ENCODE peak calls at places on chromosomes 2 and 18, in eight cellular contexts. One of them, this sample, is unnamed.

GRCh38 chr18:26470011-26470637 is 78.2 kb downstream of the KCTD1 start:
- DNase-seq in ovary: no peak
- DNase-seq in SHP77 treated with DMSO at 0.1 percent for 48 hours: peak
- DNase-seq in WTC11: no peak
- DNase-seq in aorta: no peak
- DNase-seq in NT2/D1: no peak
- DNase-seq in naive thymus-derived CD8-positive, alpha-beta T cell: no peak
- DNase-seq in left cardiac atrium: no peak
- DNase-seq in this sample: no peak

GRCh38 chr2:28233070-28233718 is 159.5 kb upstream of the FOSL2 start:
- DNase-seq in naive thymus-derived CD8-positive, alpha-beta T cell: no peak
- DNase-seq in aorta: no peak
- DNase-seq in WTC11: no peak
- DNase-seq in left cardiac atrium: no peak
- DNase-seq in ovary: no peak
- DNase-seq in NT2/D1: no peak
- DNase-seq in SHP77 treated with DMSO at 0.1 percent for 48 hours: no peak
- DNase-seq in this sample: no peak

GRCh38 chr2:180573951-180574350 is 406.5 kb upstream of the UBE2E3 start:
- DNase-seq in aorta: no peak
- DNase-seq in ovary: no peak
- DNase-seq in naive thymus-derived CD8-positive, alpha-beta T cell: no peak
- DNase-seq in SHP77 treated with DMSO at 0.1 percent for 48 hours: no peak
- DNase-seq in NT2/D1: no peak
- DNase-seq in left cardiac atrium: no peak
- DNase-seq in WTC11: no peak
- DNase-seq in this sample: no peak

GRCh38 chr18:8611916-8612576 is 2.8 kb downstream of the RAB12 start:
- DNase-seq in naive thymus-derived CD8-positive, alpha-beta T cell: no peak
- DNase-seq in SHP77 treated with DMSO at 0.1 percent for 48 hours: no peak
- DNase-seq in WTC11: no peak
- DNase-seq in ovary: no peak
- DNase-seq in left cardiac atrium: no peak
- DNase-seq in aorta: no peak
- DNase-seq in NT2/D1: no peak
- DNase-seq in this sample: no peak

GRCh38 chr2:1993711-1994682 is 249.7 kb upstream of the PXDN start:
- DNase-seq in naive thymus-derived CD8-positive, alpha-beta T cell: no peak
- DNase-seq in aorta: no peak
- DNase-seq in left cardiac atrium: no peak
- DNase-seq in WTC11: no peak
- DNase-seq in ovary: no peak
- DNase-seq in SHP77 treated with DMSO at 0.1 percent for 48 hours: no peak
- DNase-seq in NT2/D1: no peak
- DNase-seq in this sample: no peak

GRCh38 chr18:58241026-58241679 is 197.1 kb downstream of the NEDD4L start:
- DNase-seq in WTC11: no peak
- DNase-seq in ovary: no peak
- DNase-seq in left cardiac atrium: no peak
- DNase-seq in SHP77 treated with DMSO at 0.1 percent for 48 hours: no peak
- DNase-seq in NT2/D1: no peak
- DNase-seq in aorta: no peak
- DNase-seq in naive thymus-derived CD8-positive, alpha-beta T cell: no peak
- DNase-seq in this sample: no peak

GRCh38 chr2:215797676-215798075 is 215.7 kb downstream of the MREG start:
- DNase-seq in naive thymus-derived CD8-positive, alpha-beta T cell: no peak
- DNase-seq in aorta: no peak
- DNase-seq in left cardiac atrium: no peak
- DNase-seq in WTC11: no peak
- DNase-seq in SHP77 treated with DMSO at 0.1 percent for 48 hours: no peak
- DNase-seq in ovary: no peak
- DNase-seq in NT2/D1: no peak
- DNase-seq in this sample: no peak

GRCh38 chr2:168685619-168686453 is 116.6 kb upstream of the NOSTRIN start:
- DNase-seq in left cardiac atrium: no peak
- DNase-seq in NT2/D1: no peak
- DNase-seq in naive thymus-derived CD8-positive, alpha-beta T cell: no peak
- DNase-seq in SHP77 treated with DMSO at 0.1 percent for 48 hours: no peak
- DNase-seq in aorta: no peak
- DNase-seq in ovary: no peak
- DNase-seq in WTC11: no peak
- DNase-seq in this sample: no peak

GRCh38 chr2:51581636-51582267 is 549.8 kb upstream of the NRXN1 start:
- DNase-seq in naive thymus-derived CD8-positive, alpha-beta T cell: no peak
- DNase-seq in ovary: no peak
- DNase-seq in left cardiac atrium: no peak
- DNase-seq in SHP77 treated with DMSO at 0.1 percent for 48 hours: no peak
- DNase-seq in WTC11: no peak
- DNase-seq in aorta: no peak
- DNase-seq in NT2/D1: no peak
- DNase-seq in this sample: no peak

GRCh38 chr18:76524900-76525698 is 30.1 kb upstream of the ZNF516 start:
- DNase-seq in SHP77 treated with DMSO at 0.1 percent for 48 hours: peak
- DNase-seq in NT2/D1: no peak
- DNase-seq in aorta: no peak
- DNase-seq in naive thymus-derived CD8-positive, alpha-beta T cell: no peak
- DNase-seq in ovary: peak
- DNase-seq in WTC11: no peak
- DNase-seq in left cardiac atrium: no peak
- DNase-seq in this sample: no peak

GRCh38 chr2:182050333-182050855 is 64.7 kb downstream of the PPP1R1C start:
- DNase-seq in left cardiac atrium: no peak
- DNase-seq in SHP77 treated with DMSO at 0.1 percent for 48 hours: no peak
- DNase-seq in WTC11: no peak
- DNase-seq in NT2/D1: no peak
- DNase-seq in ovary: no peak
- DNase-seq in aorta: no peak
- DNase-seq in naive thymus-derived CD8-positive, alpha-beta T cell: no peak
- DNase-seq in this sample: no peak

GRCh38 chr2:234420406-234420805 is 76.5 kb downstream of the ARL4C start:
- DNase-seq in naive thymus-derived CD8-positive, alpha-beta T cell: peak
- DNase-seq in WTC11: no peak
- DNase-seq in left cardiac atrium: no peak
- DNase-seq in SHP77 treated with DMSO at 0.1 percent for 48 hours: no peak
- DNase-seq in NT2/D1: no peak
- DNase-seq in aorta: no peak
- DNase-seq in ovary: no peak
- DNase-seq in this sample: no peak

GRCh38 chr2:196338440-196338839 is 167.1 kb upstream of the STK17B start:
- DNase-seq in NT2/D1: no peak
- DNase-seq in WTC11: no peak
- DNase-seq in SHP77 treated with DMSO at 0.1 percent for 48 hours: no peak
- DNase-seq in aorta: no peak
- DNase-seq in ovary: no peak
- DNase-seq in left cardiac atrium: no peak
- DNase-seq in naive thymus-derived CD8-positive, alpha-beta T cell: no peak
- DNase-seq in this sample: no peak

GRCh38 chr2:221360742-221361141 is 211.4 kb downstream of the EPHA4 start:
- DNase-seq in left cardiac atrium: no peak
- DNase-seq in aorta: no peak
- DNase-seq in WTC11: no peak
- DNase-seq in NT2/D1: no peak
- DNase-seq in ovary: no peak
- DNase-seq in SHP77 treated with DMSO at 0.1 percent for 48 hours: no peak
- DNase-seq in naive thymus-derived CD8-positive, alpha-beta T cell: no peak
- DNase-seq in this sample: no peak

GRCh38 chr2:234945339-234945895 is 6.4 kb upstream of the SH3BP4 start:
- DNase-seq in NT2/D1: no peak
- DNase-seq in WTC11: no peak
- DNase-seq in ovary: no peak
- DNase-seq in naive thymus-derived CD8-positive, alpha-beta T cell: no peak
- DNase-seq in left cardiac atrium: no peak
- DNase-seq in SHP77 treated with DMSO at 0.1 percent for 48 hours: no peak
- DNase-seq in aorta: no peak
- DNase-seq in this sample: no peak

GRCh38 chr2:166803314-166803986 is 84.8 kb upstream of the XIRP2 start:
- DNase-seq in NT2/D1: no peak
- DNase-seq in WTC11: no peak
- DNase-seq in left cardiac atrium: no peak
- DNase-seq in aorta: no peak
- DNase-seq in ovary: no peak
- DNase-seq in SHP77 treated with DMSO at 0.1 percent for 48 hours: peak
- DNase-seq in naive thymus-derived CD8-positive, alpha-beta T cell: no peak
- DNase-seq in this sample: no peak

GRCh38 chr2:5111581-5111980 is 580.6 kb upstream of the SOX11 start:
- DNase-seq in SHP77 treated with DMSO at 0.1 percent for 48 hours: peak
- DNase-seq in left cardiac atrium: no peak
- DNase-seq in naive thymus-derived CD8-positive, alpha-beta T cell: no peak
- DNase-seq in WTC11: no peak
- DNase-seq in ovary: no peak
- DNase-seq in NT2/D1: no peak
- DNase-seq in aorta: no peak
- DNase-seq in this sample: no peak

GRCh38 chr2:21096458-21096857 is 27.3 kb upstream of the TDRD15 start:
- DNase-seq in SHP77 treated with DMSO at 0.1 percent for 48 hours: no peak
- DNase-seq in naive thymus-derived CD8-positive, alpha-beta T cell: no peak
- DNase-seq in aorta: no peak
- DNase-seq in left cardiac atrium: no peak
- DNase-seq in NT2/D1: no peak
- DNase-seq in ovary: no peak
- DNase-seq in WTC11: no peak
- DNase-seq in this sample: no peak

GRCh38 chr2:174631009-174631981 is 33.7 kb upstream of the WIPF1 start:
- DNase-seq in naive thymus-derived CD8-positive, alpha-beta T cell: no peak
- DNase-seq in NT2/D1: no peak
- DNase-seq in ovary: no peak
- DNase-seq in WTC11: no peak
- DNase-seq in aorta: no peak
- DNase-seq in left cardiac atrium: no peak
- DNase-seq in SHP77 treated with DMSO at 0.1 percent for 48 hours: no peak
- DNase-seq in this sample: no peak

GRCh38 chr2:229445013-229445412 is 173.9 kb upstream of the PID1 start:
- DNase-seq in left cardiac atrium: peak
- DNase-seq in SHP77 treated with DMSO at 0.1 percent for 48 hours: no peak
- DNase-seq in aorta: peak
- DNase-seq in NT2/D1: no peak
- DNase-seq in WTC11: no peak
- DNase-seq in naive thymus-derived CD8-positive, alpha-beta T cell: no peak
- DNase-seq in ovary: peak
- DNase-seq in this sample: no peak

GRCh38 chr2:152716805-152717241 is 438 bp downstream of the PRPF40A start:
- DNase-seq in ovary: peak
- DNase-seq in naive thymus-derived CD8-positive, alpha-beta T cell: peak
- DNase-seq in WTC11: peak
- DNase-seq in left cardiac atrium: no peak
- DNase-seq in NT2/D1: peak
- DNase-seq in aorta: peak
- DNase-seq in SHP77 treated with DMSO at 0.1 percent for 48 hours: no peak
- DNase-seq in this sample: peak

GRCh38 chr2:231093956-231094355 is 30.9 kb downstream of the HTR2B start:
- DNase-seq in left cardiac atrium: no peak
- DNase-seq in naive thymus-derived CD8-positive, alpha-beta T cell: no peak
- DNase-seq in aorta: no peak
- DNase-seq in NT2/D1: no peak
- DNase-seq in ovary: no peak
- DNase-seq in SHP77 treated with DMSO at 0.1 percent for 48 hours: no peak
- DNase-seq in WTC11: no peak
- DNase-seq in this sample: no peak

GRCh38 chr18:79680891-79681339 is 1.3 kb downstream of the CTDP1 start:
- DNase-seq in SHP77 treated with DMSO at 0.1 percent for 48 hours: no peak
- DNase-seq in ovary: no peak
- DNase-seq in WTC11: no peak
- DNase-seq in NT2/D1: no peak
- DNase-seq in aorta: peak
- DNase-seq in left cardiac atrium: no peak
- DNase-seq in naive thymus-derived CD8-positive, alpha-beta T cell: no peak
- DNase-seq in this sample: no peak

GRCh38 chr2:61017003-61017555 is 441 bp upstream of the PEX13 start:
- DNase-seq in WTC11: peak
- DNase-seq in naive thymus-derived CD8-positive, alpha-beta T cell: peak
- DNase-seq in NT2/D1: peak
- DNase-seq in SHP77 treated with DMSO at 0.1 percent for 48 hours: peak
- DNase-seq in left cardiac atrium: peak
- DNase-seq in aorta: peak
- DNase-seq in ovary: peak
- DNase-seq in this sample: peak

GRCh38 chr18:36580874-36581750 is 247.7 kb downstream of the TPGS2 start:
- DNase-seq in SHP77 treated with DMSO at 0.1 percent for 48 hours: no peak
- DNase-seq in left cardiac atrium: no peak
- DNase-seq in NT2/D1: no peak
- DNase-seq in ovary: peak
- DNase-seq in WTC11: no peak
- DNase-seq in naive thymus-derived CD8-positive, alpha-beta T cell: no peak
- DNase-seq in aorta: no peak
- DNase-seq in this sample: no peak